ENCODE peak calls at places on chromosome 2, in four cellular contexts. One of them, this sample, is unnamed.

GRCh38 chr2:204223544-204223943 is 287.0 kb downstream of the ICOS start:
- DNase-seq in HepG2: no peak
- DNase-seq in H1: no peak
- DNase-seq in GM12878: no peak
- DNase-seq in this sample: no peak

GRCh38 chr2:161134547-161135518 is 25.4 kb upstream of the TANK start:
- DNase-seq in H1: no peak
- DNase-seq in GM12878: no peak
- DNase-seq in HepG2: peak; percentile 66
- DNase-seq in this sample: peak; percentile 25

GRCh38 chr2:199463708-199464613 is 6.2 kb upstream of the SATB2 start:
- DNase-seq in HepG2: no peak
- DNase-seq in GM12878: no peak
- DNase-seq in H1: peak; percentile 66
- DNase-seq in this sample: no peak

GRCh38 chr2:150624001-150624401 is 136.5 kb upstream of the RND3 start:
- DNase-seq in H1: no peak
- DNase-seq in GM12878: peak; percentile 19
- DNase-seq in HepG2: no peak
- DNase-seq in this sample: no peak

GRCh38 chr2:232927793-232928563 is 57.9 kb downstream of the SNORC start:
- DNase-seq in GM12878: no peak
- DNase-seq in HepG2: no peak
- DNase-seq in H1: peak; percentile 59
- DNase-seq in this sample: no peak

GRCh38 chr2:201234167-201235139 is 25.9 kb upstream of the CASP8 start:
- DNase-seq in H1: peak; percentile 45
- DNase-seq in GM12878: no peak
- DNase-seq in HepG2: no peak
- DNase-seq in this sample: no peak

GRCh38 chr2:152694161-152694661 is 23.1 kb downstream of the PRPF40A start:
- DNase-seq in H1: no peak
- DNase-seq in HepG2: no peak
- DNase-seq in GM12878: no peak
- DNase-seq in this sample: no peak

GRCh38 chr2:218679119-218679518 is 7.2 kb downstream of the STK36 start:
- DNase-seq in HepG2: no peak
- DNase-seq in H1: no peak
- DNase-seq in GM12878: no peak
- DNase-seq in this sample: no peak

GRCh38 chr2:141641462-141641861 is 489.4 kb downstream of the LRP1B start:
- DNase-seq in GM12878: no peak
- DNase-seq in H1: no peak
- DNase-seq in HepG2: no peak
- DNase-seq in this sample: no peak

GRCh38 chr2:215598376-215598975 is 162.6 kb upstream of the FN1 start:
- DNase-seq in HepG2: no peak
- DNase-seq in H1: no peak
- DNase-seq in GM12878: no peak
- DNase-seq in this sample: no peak

GRCh38 chr2:96591494-96591893 is 46.6 kb downstream of the KANSL3 start:
- DNase-seq in H1: no peak
- DNase-seq in GM12878: no peak
- DNase-seq in HepG2: no peak
- DNase-seq in this sample: no peak

GRCh38 chr2:149464396-149464795 is 123.2 kb downstream of the MMADHC start:
- DNase-seq in GM12878: no peak
- DNase-seq in HepG2: no peak
- DNase-seq in H1: no peak
- DNase-seq in this sample: no peak

GRCh38 chr2:197804049-197804757 is at the start of gene PLCL1:
- DNase-seq in GM12878: peak; percentile 40
- DNase-seq in H1: peak; percentile 92
- DNase-seq in HepG2: peak; percentile 89
- DNase-seq in this sample: peak; percentile 86

GRCh38 chr2:233082222-233082933 is 22.2 kb downstream of the INPP5D start:
- DNase-seq in HepG2: no peak
- DNase-seq in H1: no peak
- DNase-seq in GM12878: peak; percentile 95
- DNase-seq in this sample: no peak

GRCh38 chr2:71348302-71348701 is 16.7 kb downstream of the ZNF638 start:
- DNase-seq in HepG2: peak; percentile 16
- DNase-seq in GM12878: no peak
- DNase-seq in H1: no peak
- DNase-seq in this sample: no peak

GRCh38 chr2:8573234-8573941 is 108.5 kb upstream of the ID2 start:
- DNase-seq in H1: peak; percentile 51
- DNase-seq in HepG2: peak; percentile 47
- DNase-seq in GM12878: no peak
- DNase-seq in this sample: no peak
- H3K4me3 ChIP-seq in H1: no peak overlapping the region
- H3K4me3 ChIP-seq in HepG2: peak overlapping the region; percentile 51
- H3K4me3 ChIP-seq in GM12878: peak overlapping the region; percentile 49
- H3K4me3 ChIP-seq in this sample: no peak overlapping the region

GRCh38 chr2:157565550-157565949 is 63.1 kb downstream of the ACVR1C start:
- DNase-seq in HepG2: no peak
- DNase-seq in H1: no peak
- DNase-seq in GM12878: no peak
- DNase-seq in this sample: no peak
- TF ChIP-seq SUZ12 in HepG2: no peak
- TF ChIP-seq SUZ12 in H1: no peak
- TF ChIP-seq SUZ12 in GM12878: no peak
- TF ChIP-seq SUZ12 in this sample: no peak

GRCh38 chr2:11832531-11832930 is 86.1 kb downstream of the LPIN1 start:
- DNase-seq in HepG2: no peak
- DNase-seq in H1: no peak
- DNase-seq in GM12878: no peak
- DNase-seq in this sample: no peak
- H3K4me3 ChIP-seq in HepG2: no peak overlapping the region
- H3K4me3 ChIP-seq in H1: no peak overlapping the region
- H3K4me3 ChIP-seq in GM12878: no peak overlapping the region
- H3K4me3 ChIP-seq in this sample: no peak overlapping the region

GRCh38 chr2:170929686-170930050 is 615 bp downstream of the GORASP2 start:
- DNase-seq in H1: peak; percentile 78
- DNase-seq in GM12878: no peak
- DNase-seq in HepG2: peak; percentile 67
- DNase-seq in this sample: peak; percentile 55
- TF ChIP-seq SUZ12 in H1: no peak
- TF ChIP-seq SUZ12 in GM12878: no peak
- TF ChIP-seq SUZ12 in HepG2: no peak
- TF ChIP-seq SUZ12 in this sample: no peak